ENCODE peak calls at places on chromosomes 2 and 18, in four cellular contexts. D, Q, G and M are unnamed samples.

GRCh38 chr2:10375570-10376266 is 72.4 kb downstream of the ODC1 start:
- DNase-seq in D (no peak), Q (no peak), G (no peak), M (no peak)

GRCh38 chr2:148645135-148645924 is 779 bp downstream of the EPC2 start:
- DNase-seq in D (peak), Q (peak), G (peak), M (peak)

GRCh38 chr2:108925286-108925685 is 63.7 kb downstream of the EDAR start:
- DNase-seq in D (no peak), Q (no peak), G (no peak), M (no peak)

GRCh38 chr2:11498543-11499034 is 32.6 kb upstream of the E2F6 start:
- DNase-seq in D (no peak), Q (peak), G (no peak), M (no peak)

GRCh38 chr2:19846030-19846429 is 55.8 kb downstream of the TTC32 start:
- DNase-seq in D (no peak), Q (no peak), G (no peak), M (no peak)

GRCh38 chr2:237951878-237952277 is 14.9 kb upstream of the UBE2F start:
- DNase-seq in D (no peak), Q (no peak), G (no peak), M (no peak)

GRCh38 chr2:76314621-76315020 is 603.9 kb upstream of the GCFC2 start:
- DNase-seq in D (no peak), Q (no peak), G (no peak), M (no peak)

GRCh38 chr2:6865346-6866238 is at the start of gene CMPK2:
- DNase-seq in D (peak), Q (peak), G (peak), M (peak)

GRCh38 chr2:109124982-109125594 is 3.9 kb upstream of the SH3RF3 start:
- DNase-seq in D (no peak), Q (no peak), G (no peak), M (no peak)

GRCh38 chr18:49778826-49779465 is 34.4 kb downstream of the ACAA2 start:
- DNase-seq in D (peak), Q (no peak), G (peak), M (peak)

GRCh38 chr2:195382186-195382585 is 274.8 kb upstream of the SLC39A10 start:
- DNase-seq in D (no peak), Q (no peak), G (no peak), M (no peak)

DNA sequence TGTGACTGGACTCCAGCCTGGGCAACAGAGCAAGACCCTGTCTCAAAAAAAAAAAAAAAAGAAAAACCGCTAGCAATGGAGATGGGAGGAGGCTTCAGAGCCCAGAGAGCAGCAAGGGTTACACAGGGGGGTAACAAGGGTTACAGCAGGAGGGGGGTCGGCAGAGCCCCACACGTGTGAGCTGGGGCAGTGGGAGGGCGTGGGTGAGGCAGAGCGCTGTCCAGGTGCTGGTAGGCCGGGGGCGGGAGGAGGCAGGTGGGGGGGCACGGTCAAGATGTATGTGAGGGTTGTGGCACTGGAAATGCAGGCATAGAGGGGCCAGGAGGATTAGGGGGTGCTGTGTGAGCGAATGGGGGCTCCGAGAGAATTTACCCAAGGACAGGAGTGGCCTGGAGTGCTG is 3.4 kb downstream of the MZT2B start:
- DNase-seq in D (no peak), Q (no peak), G (no peak), M (no peak)
- H3K4me3 ChIP-seq in D (no peak), Q (no peak), G (no peak), M (no peak)

DNA sequence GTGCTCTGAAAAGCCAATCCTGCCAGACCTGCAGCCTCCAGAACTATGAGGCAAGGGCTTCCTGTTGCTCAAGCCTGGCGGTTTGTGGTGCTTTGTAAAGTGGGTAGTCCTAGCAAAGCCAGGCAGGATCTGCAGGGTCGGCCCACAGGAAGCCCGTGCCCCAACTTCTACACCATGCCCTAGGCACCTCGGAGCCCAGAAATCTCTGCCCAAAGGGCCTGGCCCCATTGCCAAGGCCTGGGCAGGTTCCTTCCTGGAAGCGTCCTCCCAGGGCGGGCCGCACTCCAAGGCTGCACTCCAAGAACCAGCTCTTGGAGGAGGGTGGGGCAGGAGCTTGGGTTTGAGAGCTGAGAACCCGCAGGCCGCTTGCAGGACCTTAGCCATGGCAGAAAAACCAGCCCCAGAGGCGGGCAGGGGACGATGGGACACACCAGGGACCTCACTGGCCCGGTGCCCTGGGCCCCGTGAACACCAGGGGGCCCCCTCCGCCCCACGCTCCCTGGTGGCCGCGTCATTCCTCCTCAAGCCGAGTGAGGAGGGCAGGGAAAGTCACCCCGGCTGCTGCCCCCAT is 37.2 kb upstream of the ID2 start:
- DNase-seq in D (peak), Q (no peak), G (no peak), M (peak)
- TF ChIP-seq CTCF in D (no peak), Q (peak), G (no peak), M (no peak)

GRCh38 chr2:60882971-60883753 is 1.8 kb downstream of the REL start:
- DNase-seq in D (peak), Q (no peak), G (peak), M (peak)
- H3K4me3 ChIP-seq in D (peak), Q (peak), G (peak), M (peak)

GRCh38 chr2:3805120-3805519 is 101.7 kb downstream of the DCDC2C start:
- DNase-seq in D (no peak), Q (no peak), G (no peak), M (no peak)
- TF ChIP-seq CTCF in D (peak), Q (peak), G (no peak), M (peak)

DNA sequence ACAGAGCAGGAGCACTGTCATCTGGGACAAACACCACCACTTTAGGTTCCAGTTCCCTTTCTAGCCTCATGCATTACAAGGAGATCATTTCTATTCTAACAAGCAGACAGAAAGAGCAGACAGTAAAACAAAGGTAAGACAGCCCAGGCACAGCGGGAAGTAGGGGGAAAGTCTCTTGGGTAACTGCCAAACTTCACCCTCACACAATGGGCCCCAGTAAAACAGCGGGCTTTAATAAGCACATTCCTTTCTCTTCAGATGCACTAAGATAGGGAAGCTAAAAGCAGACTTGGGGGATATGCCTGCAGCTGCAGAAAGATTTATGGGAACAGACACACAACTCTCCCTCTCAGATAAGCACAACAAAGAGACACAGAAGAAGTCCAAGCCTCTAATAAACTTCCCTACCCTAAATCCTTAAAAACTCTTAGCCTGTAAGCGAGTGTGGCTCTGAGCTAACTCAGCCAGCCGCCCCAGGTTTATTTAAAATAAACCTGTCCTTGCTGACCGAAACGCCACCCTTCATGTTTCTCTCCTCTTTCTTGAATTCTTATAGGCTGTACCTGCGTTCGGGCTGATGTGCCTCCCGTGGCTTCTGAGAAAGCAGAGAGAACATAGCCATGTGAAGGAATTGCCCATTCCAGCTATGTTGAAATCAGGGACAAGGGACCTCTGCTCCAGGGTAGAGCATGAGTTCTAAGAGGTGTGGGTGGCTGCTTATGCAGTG is 726.8 kb upstream of the DDX18 start:
- DNase-seq in D (no peak), Q (no peak), G (no peak), M (no peak)
- H3K4me3 ChIP-seq in D (no peak), Q (no peak), G (no peak), M (no peak)

DNA sequence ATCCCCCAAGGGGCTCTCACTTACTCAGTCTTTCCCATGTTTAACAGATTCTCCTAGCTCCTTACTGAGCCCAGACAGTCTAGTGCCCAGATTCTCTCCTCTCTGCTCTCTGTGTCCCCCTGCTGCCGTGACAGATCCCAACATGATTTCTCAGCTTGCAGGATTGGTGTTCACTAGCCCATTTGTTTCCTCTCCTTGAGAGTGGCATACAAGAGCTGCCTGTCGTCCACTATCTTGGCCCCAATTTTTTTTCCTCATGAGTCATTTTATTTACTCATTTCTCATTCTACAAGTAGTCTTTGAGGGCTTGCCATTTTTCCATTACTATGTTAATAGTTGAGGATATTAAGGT is 199.9 kb upstream of the FN1 start:
- DNase-seq in D (peak), Q (no peak), G (peak), M (peak)
- TF ChIP-seq CTCF in D (peak), Q (no peak), G (peak), M (peak)